ENCODE peak calls at places on chromosomes 5 and 9, in seven cellular contexts. F is CD8-positive, alpha-beta memory T cell; A is mammary epithelial cell; P is aorta; Y is CD4-positive, alpha-beta memory T cell; D is spleen; X is ascending aorta. V is an unnamed sample. For H3K27me3 and H3K4me1, the result is how much of the 10 kb centered on the place peaks cover.

GRCh38 chr9:95102001-95102433 is 215.5 kb downstream of the FANCC start:
- DNase-seq in D (no peak), A (peak), Y (no peak), F (no peak), X (no peak), P (no peak), V (no peak)

GRCh38 chr5:42715791-42716190 is 40.8 kb upstream of the CCDC152 start:
- DNase-seq in A (no peak), F (no peak), X (no peak), P (no peak), Y (no peak), D (no peak), V (peak)

GRCh38 chr9:130555968-130556367 is 23.4 kb upstream of the FUBP3 start:
- DNase-seq in A (peak), P (peak), X (no peak), F (no peak), Y (no peak), D (peak), V (peak)

GRCh38 chr5:141488591-141489478 is at the start of gene PCDHGC5:
- DNase-seq in Y (no peak), A (peak), F (no peak), X (no peak), D (no peak), P (no peak), V (peak)

GRCh38 chr5:176171171-176171760 is 67.0 kb upstream of the SIMC1 start:
- DNase-seq in Y (no peak), P (no peak), A (no peak), X (no peak), F (no peak), D (no peak), V (no peak)

GRCh38 chr9:33374634-33375237 is 27.6 kb downstream of the AQP7 start:
- DNase-seq in X (peak), P (no peak), Y (peak), A (peak), F (peak), D (peak), V (peak)

GRCh38 chr9:89674667-89675402 is 70.0 kb downstream of the GADD45G start:
- DNase-seq in A (no peak), P (peak), Y (no peak), D (no peak), F (no peak), X (no peak), V (peak)

GRCh38 chr9:136170291-136170901 is 34.5 kb downstream of the LHX3 start:
- DNase-seq in D (peak), P (no peak), A (no peak), Y (peak), F (peak), X (no peak), V (peak)

GRCh38 chr5:164663223-164663989 is 1158.0 kb downstream of the MAT2B start:
- DNase-seq in F (no peak), X (no peak), Y (no peak), A (no peak), P (no peak), D (no peak), V (no peak)

GRCh38 chr5:17436766-17437221 is 61.2 kb upstream of the TAF11L2 start:
- DNase-seq in A (no peak), Y (no peak), D (no peak), P (no peak), X (no peak), F (no peak), V (peak)

GRCh38 chr9:127543973-127544533 is 68.0 kb upstream of the STXBP1 start:
- DNase-seq in F (no peak), P (no peak), A (no peak), D (no peak), X (no peak), Y (no peak), V (no peak)

GRCh38 chr9:6630502-6631206 is 14.9 kb downstream of the GLDC start:
- DNase-seq in D (peak), X (no peak), A (no peak), F (no peak), P (no peak), Y (no peak), V (no peak)

GRCh38 chr5:109939109-109939682 is 249.5 kb downstream of the MAN2A1 start:
- DNase-seq in D (no peak), X (no peak), A (peak), Y (no peak), P (no peak), F (no peak), V (peak)

GRCh38 chr9:75239176-75239575 is 150.9 kb downstream of the OSTF1 start:
- DNase-seq in D (no peak), X (no peak), F (no peak), P (no peak), A (peak), Y (no peak), V (peak)

GRCh38 chr5:157059093-157059539 is at the start of gene HAVCR1:
- DNase-seq in F (no peak), Y (no peak), P (no peak), A (no peak), X (no peak), D (no peak), V (no peak)

GRCh38 chr9:79976501-79977444 is 405.0 kb downstream of the TLE4 start:
- DNase-seq in F (no peak), X (no peak), P (no peak), D (no peak), Y (no peak), A (no peak), V (no peak)

DNA sequence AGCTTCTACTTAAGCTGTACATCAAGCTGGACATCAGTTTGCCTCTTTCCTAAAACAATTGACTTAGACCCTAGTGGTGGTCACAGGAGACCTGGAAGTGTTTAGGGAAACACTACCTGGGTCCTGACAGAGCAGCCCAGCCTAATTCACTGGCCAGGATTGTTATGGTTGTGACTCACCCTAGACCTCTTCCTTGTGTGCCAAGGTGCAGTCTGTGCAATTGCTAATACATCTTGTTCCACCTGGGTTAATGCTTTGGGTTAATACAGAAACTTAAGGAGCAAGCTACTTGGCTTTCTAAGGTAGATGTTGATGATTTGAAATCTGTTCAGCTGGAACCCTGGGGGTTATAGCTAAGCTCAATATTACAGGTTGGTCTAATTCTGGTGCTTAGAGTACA is 48.7 kb upstream of the SLC46A2 start:
- DNase-seq in Y (no peak), F (no peak), P (no peak), D (no peak), A (peak), X (no peak), V (no peak)
- H3K27me3 ChIP-seq in Y (under half), F (under half), P (under half), D (under half), A (under half), X (under half), V (under half)

GRCh38 chr9:117706421-117707150 is 2.4 kb downstream of the TLR4 start:
- DNase-seq in X (no peak), P (no peak), A (peak), D (no peak), Y (no peak), F (no peak), V (peak)

GRCh38 chr9:117705386-117705785 is 1.2 kb downstream of the TLR4 start:
- DNase-seq in D (no peak), F (no peak), Y (no peak), X (no peak), P (no peak), A (no peak), V (no peak)

GRCh38 chr9:117703538-117703937 is 665 bp upstream of the TLR4 start:
- DNase-seq in P (no peak), D (no peak), A (no peak), Y (no peak), X (no peak), F (no peak), V (peak)

GRCh38 chr9:117704597-117704996 is 394 bp downstream of the TLR4 start:
- DNase-seq in X (no peak), F (no peak), D (no peak), Y (no peak), A (peak), P (no peak), V (no peak)

DNA sequence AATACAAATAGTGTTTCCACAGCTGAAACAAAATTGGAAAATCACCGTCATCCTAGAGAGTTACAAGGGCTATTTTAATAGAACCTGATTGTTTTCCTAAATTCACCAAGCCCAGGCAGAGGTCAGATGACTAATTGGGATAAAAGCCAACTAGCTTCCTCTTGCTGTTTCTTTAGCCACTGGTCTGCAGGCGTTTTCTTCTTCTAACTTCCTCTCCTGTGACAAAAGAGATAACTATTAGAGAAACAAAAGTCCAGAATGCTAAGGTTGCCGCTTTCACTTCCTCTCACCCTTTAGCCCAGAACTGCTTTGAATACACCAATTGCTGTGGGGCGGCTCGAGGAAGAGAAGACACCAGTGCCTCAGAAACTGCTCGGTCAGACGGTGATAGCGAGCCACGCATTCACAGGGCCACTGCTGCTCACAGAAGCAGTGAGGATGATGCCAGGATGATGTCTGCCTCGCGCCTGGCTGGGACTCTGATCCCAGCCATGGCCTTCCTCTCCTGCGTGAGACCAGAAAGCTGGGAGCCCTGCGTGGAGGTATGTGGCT is at the start of gene TLR4:
- DNase-seq in F (no peak), A (peak), X (peak), P (peak), D (peak), Y (no peak), V (peak)
- H3K4me3 ChIP-seq in F (no peak), A (peak), X (peak), P (peak), D (peak), Y (no peak), V (peak)

GRCh38 chr5:78613151-78613533 is 35.4 kb downstream of the LHFPL2 start:
- DNase-seq in P (no peak), A (no peak), F (no peak), D (no peak), X (no peak), Y (no peak), V (no peak)

GRCh38 chr5:78612227-78613150 is 36.1 kb downstream of the LHFPL2 start:
- DNase-seq in P (no peak), F (no peak), D (no peak), A (no peak), Y (no peak), X (no peak), V (no peak)

GRCh38 chr5:78610163-78610583 is 38.4 kb downstream of the LHFPL2 start:
- DNase-seq in D (no peak), Y (no peak), P (no peak), X (peak), F (no peak), A (no peak), V (peak)

GRCh38 chr5:78610633-78611032 is 37.9 kb downstream of the LHFPL2 start:
- DNase-seq in D (no peak), F (no peak), X (no peak), A (no peak), Y (no peak), P (no peak), V (peak)

DNA sequence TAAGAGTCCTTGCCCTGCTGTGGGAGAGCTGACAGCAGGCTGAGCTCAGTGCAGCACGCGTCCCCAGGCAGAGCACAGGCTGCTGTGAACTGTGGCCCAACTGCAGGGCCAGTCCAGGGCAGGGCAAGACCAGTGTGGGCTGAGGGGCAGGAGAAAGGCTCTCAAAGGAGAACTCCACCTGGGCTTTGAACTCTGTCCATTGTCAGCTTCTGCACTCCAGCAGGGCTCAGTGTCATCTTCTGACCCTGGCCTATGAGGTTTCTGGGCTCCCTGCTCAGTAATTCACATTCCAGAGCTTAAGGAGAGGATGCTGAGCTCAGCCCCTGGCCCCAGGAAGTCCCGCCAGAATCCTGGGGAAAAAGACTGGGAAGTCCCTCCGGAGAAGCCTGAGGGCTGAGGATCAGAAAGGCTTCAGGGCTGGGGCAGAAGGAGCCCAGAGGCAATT is 37.4 kb downstream of the LHFPL2 start:
- DNase-seq in P (no peak), F (no peak), A (no peak), X (no peak), D (no peak), Y (no peak), V (peak)
- H3K4me1 ChIP-seq in P (under half), F (under half), A (under half), X (under half), D (under half), Y (under half), V (under half)

GRCh38 chr5:173238312-173239232 is 3.6 kb upstream of the NKX2-5 start:
- DNase-seq in D (no peak), P (no peak), Y (no peak), A (no peak), F (no peak), X (no peak), V (no peak)
- H3K27me3 ChIP-seq in D (half or more), P (under half), Y (half or more), A (half or more), F (half or more), X (under half), V (half or more)

GRCh38 chr5:1181451-1182359 is 19.7 kb upstream of the SLC6A19 start:
- DNase-seq in F (no peak), A (no peak), Y (no peak), D (no peak), P (peak), X (no peak), V (no peak)
- H3K4me3 ChIP-seq in F (no peak), A (no peak), Y (no peak), D (no peak), P (no peak), X (no peak), V (no peak)